ENCODE peak calls at places on chromosomes 4 and X, in nine cellular contexts. One of them, this sample, is unnamed.

GRCh38 chr4:123649644-123650356 is 253.2 kb downstream of the SPRY1 start:
- DNase-seq in cardiac muscle cell: peak; percentile 87
- DNase-seq in neural crest cell: no peak
- DNase-seq in GM23338: peak; percentile 54
- DNase-seq in Caco-2: peak; percentile 78
- DNase-seq in mesothelial cell of epicardium: no peak
- DNase-seq in IMR-90: peak; percentile 79
- DNase-seq in kidney: no peak
- DNase-seq in ascending aorta: peak; percentile 70
- DNase-seq in this sample: no peak

GRCh38 chr4:62191446-62191845 is 991.3 kb downstream of the ADGRL3 start:
- DNase-seq in Caco-2: no peak
- DNase-seq in IMR-90: no peak
- DNase-seq in GM23338: no peak
- DNase-seq in kidney: no peak
- DNase-seq in neural crest cell: no peak
- DNase-seq in ascending aorta: no peak
- DNase-seq in cardiac muscle cell: no peak
- DNase-seq in mesothelial cell of epicardium: no peak
- DNase-seq in this sample: no peak

GRCh38 chr4:120692964-120693363 is 229.6 kb downstream of the PRDM5 start:
- DNase-seq in cardiac muscle cell: peak; percentile 93
- DNase-seq in neural crest cell: no peak
- DNase-seq in GM23338: no peak
- DNase-seq in kidney: no peak
- DNase-seq in ascending aorta: no peak
- DNase-seq in mesothelial cell of epicardium: no peak
- DNase-seq in Caco-2: peak; percentile 44
- DNase-seq in IMR-90: peak; percentile 93
- DNase-seq in this sample: no peak

GRCh38 chr4:89469930-89470375 is 162.4 kb upstream of the GPRIN3 start:
- DNase-seq in ascending aorta: no peak
- DNase-seq in GM23338: no peak
- DNase-seq in IMR-90: peak; percentile 98
- DNase-seq in mesothelial cell of epicardium: no peak
- DNase-seq in neural crest cell: no peak
- DNase-seq in Caco-2: no peak
- DNase-seq in cardiac muscle cell: peak; percentile 94
- DNase-seq in kidney: no peak
- DNase-seq in this sample: no peak

GRCh38 chr4:143559757-143560147 is 46.2 kb downstream of the SMARCA5 start:
- DNase-seq in Caco-2: peak; percentile 18
- DNase-seq in kidney: no peak
- DNase-seq in neural crest cell: no peak
- DNase-seq in GM23338: peak; percentile 49
- DNase-seq in mesothelial cell of epicardium: no peak
- DNase-seq in cardiac muscle cell: peak; percentile 3
- DNase-seq in ascending aorta: no peak
- DNase-seq in IMR-90: no peak
- DNase-seq in this sample: no peak

GRCh38 chr4:53189011-53189410 is 176.8 kb downstream of the SCFD2 start:
- DNase-seq in IMR-90: peak; percentile 73
- DNase-seq in GM23338: no peak
- DNase-seq in Caco-2: no peak
- DNase-seq in cardiac muscle cell: peak; percentile 66
- DNase-seq in ascending aorta: no peak
- DNase-seq in neural crest cell: no peak
- DNase-seq in mesothelial cell of epicardium: no peak
- DNase-seq in kidney: no peak
- DNase-seq in this sample: no peak

GRCh38 chr4:15344041-15344440 is 83.8 kb upstream of the C1QTNF7 start:
- DNase-seq in mesothelial cell of epicardium: no peak
- DNase-seq in neural crest cell: no peak
- DNase-seq in IMR-90: peak; percentile 96
- DNase-seq in GM23338: no peak
- DNase-seq in kidney: no peak
- DNase-seq in cardiac muscle cell: peak; percentile 67
- DNase-seq in Caco-2: no peak
- DNase-seq in ascending aorta: no peak
- DNase-seq in this sample: no peak

GRCh38 chrX:122625821-122626220 is 558.3 kb upstream of the GRIA3 start:
- DNase-seq in cardiac muscle cell: no peak
- DNase-seq in mesothelial cell of epicardium: no peak
- DNase-seq in GM23338: no peak
- DNase-seq in Caco-2: no peak
- DNase-seq in neural crest cell: no peak
- DNase-seq in IMR-90: peak; percentile 38
- DNase-seq in ascending aorta: no peak
- DNase-seq in kidney: no peak
- DNase-seq in this sample: no peak

GRCh38 chrX:356385-357034 is 30.2 kb downstream of the PPP2R3B start:
- DNase-seq in IMR-90: peak; percentile 64
- DNase-seq in neural crest cell: no peak
- DNase-seq in cardiac muscle cell: no peak
- DNase-seq in mesothelial cell of epicardium: no peak
- DNase-seq in kidney: peak; percentile 46
- DNase-seq in GM23338: no peak
- DNase-seq in Caco-2: no peak
- DNase-seq in ascending aorta: no peak
- DNase-seq in this sample: no peak

GRCh38 chr4:78937837-78938236 is 1.4 kb downstream of the PAQR3 start:
- DNase-seq in kidney: no peak
- DNase-seq in cardiac muscle cell: no peak
- DNase-seq in mesothelial cell of epicardium: no peak
- DNase-seq in GM23338: no peak
- DNase-seq in IMR-90: peak; percentile 16
- DNase-seq in neural crest cell: no peak
- DNase-seq in Caco-2: no peak
- DNase-seq in ascending aorta: no peak
- DNase-seq in this sample: no peak

GRCh38 chrX:74902806-74903205 is 22.4 kb downstream of the NEXMIF start:
- DNase-seq in GM23338: peak; percentile 0
- DNase-seq in kidney: no peak
- DNase-seq in cardiac muscle cell: no peak
- DNase-seq in Caco-2: no peak
- DNase-seq in neural crest cell: no peak
- DNase-seq in IMR-90: no peak
- DNase-seq in ascending aorta: no peak
- DNase-seq in mesothelial cell of epicardium: no peak
- DNase-seq in this sample: no peak

GRCh38 chr4:2469192-2469984 is 482 bp downstream of the RNF4 start:
- DNase-seq in neural crest cell: no peak
- DNase-seq in ascending aorta: peak; percentile 74
- DNase-seq in Caco-2: peak; percentile 57
- DNase-seq in GM23338: peak; percentile 82
- DNase-seq in mesothelial cell of epicardium: peak; percentile 54
- DNase-seq in kidney: peak; percentile 85
- DNase-seq in cardiac muscle cell: peak; percentile 35
- DNase-seq in IMR-90: peak; percentile 25
- DNase-seq in this sample: peak; percentile 67

GRCh38 chrX:63664083-63664482 is 120.9 kb downstream of the ARHGEF9 start:
- DNase-seq in kidney: no peak
- DNase-seq in neural crest cell: no peak
- DNase-seq in cardiac muscle cell: no peak
- DNase-seq in mesothelial cell of epicardium: no peak
- DNase-seq in GM23338: no peak
- DNase-seq in ascending aorta: no peak
- DNase-seq in IMR-90: peak; percentile 33
- DNase-seq in Caco-2: no peak
- DNase-seq in this sample: no peak

GRCh38 chr4:171891038-171891437 is 77.8 kb downstream of the GALNTL6 start:
- DNase-seq in kidney: no peak
- DNase-seq in Caco-2: no peak
- DNase-seq in mesothelial cell of epicardium: no peak
- DNase-seq in neural crest cell: no peak
- DNase-seq in IMR-90: no peak
- DNase-seq in cardiac muscle cell: no peak
- DNase-seq in ascending aorta: no peak
- DNase-seq in GM23338: peak; percentile 8
- DNase-seq in this sample: no peak

GRCh38 chr4:123351713-123352112 is 44.9 kb upstream of the SPRY1 start:
- DNase-seq in kidney: peak; percentile 78
- DNase-seq in IMR-90: no peak
- DNase-seq in neural crest cell: no peak
- DNase-seq in cardiac muscle cell: no peak
- DNase-seq in GM23338: no peak
- DNase-seq in ascending aorta: no peak
- DNase-seq in mesothelial cell of epicardium: no peak
- DNase-seq in Caco-2: no peak
- DNase-seq in this sample: no peak

GRCh38 chr4:8168232-8168631 is 9.6 kb upstream of the ABLIM2 start:
- DNase-seq in cardiac muscle cell: no peak
- DNase-seq in kidney: no peak
- DNase-seq in IMR-90: no peak
- DNase-seq in mesothelial cell of epicardium: no peak
- DNase-seq in ascending aorta: no peak
- DNase-seq in neural crest cell: no peak
- DNase-seq in GM23338: no peak
- DNase-seq in Caco-2: no peak
- DNase-seq in this sample: no peak
- TF ChIP-seq CTCF in cardiac muscle cell: peak; percentile 46
- TF ChIP-seq CTCF in kidney: no peak
- TF ChIP-seq CTCF in IMR-90: peak; percentile 17
- TF ChIP-seq CTCF in mesothelial cell of epicardium: peak; percentile 74
- TF ChIP-seq CTCF in ascending aorta: no peak
- TF ChIP-seq CTCF in neural crest cell: peak; percentile 68
- TF ChIP-seq CTCF in GM23338: peak; percentile 78
- TF ChIP-seq CTCF in Caco-2: peak; percentile 23
- TF ChIP-seq CTCF in this sample: peak; percentile 99

DNA sequence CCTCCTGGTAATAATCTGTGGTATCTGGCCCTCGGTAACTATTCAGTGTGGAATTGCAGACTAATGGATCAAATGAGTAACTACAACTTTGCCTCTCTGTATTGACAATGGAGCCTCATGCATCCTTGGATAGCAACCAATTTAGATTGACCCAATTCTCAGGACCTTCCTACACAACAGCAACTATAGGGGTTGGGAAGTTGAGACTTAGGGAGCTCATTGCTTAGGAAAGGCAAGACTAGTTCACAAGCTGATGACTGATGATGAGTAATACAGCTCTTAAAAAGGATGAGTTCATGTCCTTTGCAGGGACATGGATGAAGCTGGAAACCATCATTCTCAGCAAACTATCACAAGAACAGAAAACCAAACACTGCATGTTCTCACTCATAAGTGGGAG is 47.5 kb upstream of the KLHL13 start:
- DNase-seq in neural crest cell: no peak
- DNase-seq in cardiac muscle cell: no peak
- DNase-seq in kidney: no peak
- DNase-seq in GM23338: no peak
- DNase-seq in mesothelial cell of epicardium: no peak
- DNase-seq in IMR-90: peak; percentile 48
- DNase-seq in Caco-2: no peak
- DNase-seq in ascending aorta: no peak
- DNase-seq in this sample: no peak
- TF ChIP-seq CTCF in neural crest cell: no peak
- TF ChIP-seq CTCF in cardiac muscle cell: no peak
- TF ChIP-seq CTCF in kidney: no peak
- TF ChIP-seq CTCF in GM23338: no peak
- TF ChIP-seq CTCF in mesothelial cell of epicardium: no peak
- TF ChIP-seq CTCF in IMR-90: no peak
- TF ChIP-seq CTCF in Caco-2: no peak
- TF ChIP-seq CTCF in ascending aorta: no peak
- TF ChIP-seq CTCF in this sample: no peak

GRCh38 chr4:88097781-88098180 is 60.7 kb downstream of the ABCG2 start:
- DNase-seq in ascending aorta: no peak
- DNase-seq in mesothelial cell of epicardium: no peak
- DNase-seq in GM23338: no peak
- DNase-seq in neural crest cell: no peak
- DNase-seq in IMR-90: peak; percentile 26
- DNase-seq in Caco-2: no peak
- DNase-seq in cardiac muscle cell: no peak
- DNase-seq in kidney: no peak
- DNase-seq in this sample: no peak
- TF ChIP-seq CTCF in ascending aorta: no peak
- TF ChIP-seq CTCF in mesothelial cell of epicardium: no peak
- TF ChIP-seq CTCF in GM23338: no peak
- TF ChIP-seq CTCF in neural crest cell: no peak
- TF ChIP-seq CTCF in IMR-90: no peak
- TF ChIP-seq CTCF in Caco-2: no peak
- TF ChIP-seq CTCF in cardiac muscle cell: no peak
- TF ChIP-seq CTCF in kidney: no peak
- TF ChIP-seq CTCF in this sample: no peak

DNA sequence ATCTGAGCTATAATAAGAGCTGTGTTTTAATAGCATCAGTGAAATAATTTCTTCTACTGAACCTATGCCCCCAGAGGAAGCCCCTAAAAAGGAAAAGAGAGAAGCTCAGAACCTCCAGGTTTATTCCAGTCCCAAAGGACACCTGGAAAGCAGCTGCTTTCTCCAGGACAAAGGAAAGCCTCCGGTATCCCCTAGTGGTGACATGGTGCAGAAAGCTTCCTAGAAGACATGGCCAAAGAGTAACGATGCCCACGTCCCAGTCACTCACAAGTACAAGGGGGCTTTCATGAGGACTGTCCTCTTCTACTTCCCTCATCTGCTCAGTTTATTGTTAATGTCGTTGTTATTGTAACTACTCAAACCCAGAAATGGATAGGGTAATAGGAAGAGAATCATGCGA is 343.9 kb downstream of the UNC5C start:
- DNase-seq in cardiac muscle cell: no peak
- DNase-seq in kidney: no peak
- DNase-seq in mesothelial cell of epicardium: no peak
- DNase-seq in IMR-90: no peak
- DNase-seq in Caco-2: peak; percentile 26
- DNase-seq in GM23338: peak; percentile 61
- DNase-seq in neural crest cell: no peak
- DNase-seq in ascending aorta: no peak
- DNase-seq in this sample: no peak
- TF ChIP-seq CTCF in cardiac muscle cell: no peak
- TF ChIP-seq CTCF in kidney: no peak
- TF ChIP-seq CTCF in mesothelial cell of epicardium: no peak
- TF ChIP-seq CTCF in IMR-90: no peak
- TF ChIP-seq CTCF in Caco-2: peak; percentile 57
- TF ChIP-seq CTCF in GM23338: peak; percentile 58
- TF ChIP-seq CTCF in neural crest cell: peak; percentile 48
- TF ChIP-seq CTCF in ascending aorta: no peak
- TF ChIP-seq CTCF in this sample: no peak

GRCh38 chr4:161564230-161564834 is 599.5 kb downstream of the FSTL5 start:
- DNase-seq in neural crest cell: no peak
- DNase-seq in GM23338: peak; percentile 41
- DNase-seq in IMR-90: peak; percentile 23
- DNase-seq in kidney: no peak
- DNase-seq in mesothelial cell of epicardium: no peak
- DNase-seq in cardiac muscle cell: peak; percentile 39
- DNase-seq in Caco-2: no peak
- DNase-seq in ascending aorta: no peak
- DNase-seq in this sample: no peak
- TF ChIP-seq CTCF in neural crest cell: peak; percentile 64
- TF ChIP-seq CTCF in GM23338: peak; percentile 47
- TF ChIP-seq CTCF in IMR-90: peak; percentile 32
- TF ChIP-seq CTCF in kidney: no peak
- TF ChIP-seq CTCF in mesothelial cell of epicardium: peak; percentile 51
- TF ChIP-seq CTCF in cardiac muscle cell: peak; percentile 35
- TF ChIP-seq CTCF in Caco-2: no peak
- TF ChIP-seq CTCF in ascending aorta: no peak
- TF ChIP-seq CTCF in this sample: peak; percentile 61